ENCODE peak calls at places on chromosome 2, in ten cellular contexts. P is NCI-H1105 treated with DMSO at 0.1 percent for 48 hours; W is neural crest cell; S is HEK293T; V is activated CD4-positive, alpha-beta memory T cell treated with anti-CD3 and anti-CD28 coated beads, Interleukin-2, amount 10 ng/mL, durations not matched to agents 7 days and 5 days; Z is heart left ventricle; T is activated CD8-positive, alpha-beta memory T cell treated with anti-CD3 and anti-CD28 coated beads, Interleukin-2, amount 50 U/mL, for 4 hours; M is posterior cingulate gyrus; O is mucosa of gallbladder; F is left ventricle myocardium inferior. H is an unnamed sample.

GRCh38 chr2:98036349-98037000 is 40.7 kb upstream of the TMEM131 start:
- DNase-seq in P (no peak), Z (peak), S (no peak), V (no peak), O (no peak), F (peak), W (no peak), T (no peak), M (no peak), H (no peak)

GRCh38 chr2:49640630-49641029 is 486.3 kb upstream of the FSHR start:
- DNase-seq in S (no peak), T (no peak), Z (no peak), F (no peak), M (no peak), V (no peak), P (no peak), W (no peak), O (no peak), H (no peak)

GRCh38 chr2:239311132-239312040 is 89.4 kb downstream of the HDAC4 start:
- DNase-seq in V (no peak), P (no peak), T (peak), W (no peak), S (no peak), M (peak), Z (peak), O (peak), F (peak), H (no peak)

GRCh38 chr2:221166283-221166682 is 405.8 kb downstream of the EPHA4 start:
- DNase-seq in Z (no peak), S (no peak), M (no peak), F (no peak), V (no peak), T (no peak), O (no peak), P (no peak), W (no peak), H (no peak)

GRCh38 chr2:216665240-216665639 is 30.1 kb downstream of the IGFBP5 start:
- DNase-seq in S (no peak), W (no peak), P (peak), M (no peak), T (no peak), V (no peak), F (no peak), Z (peak), O (peak), H (no peak)

GRCh38 chr2:216695401-216695821 is at the start of gene IGFBP5:
- DNase-seq in T (no peak), F (peak), O (peak), V (no peak), W (peak), S (peak), M (peak), Z (peak), P (peak), H (peak)

GRCh38 chr2:16055848-16056580 is 115.7 kb downstream of the MYCN start:
- DNase-seq in V (no peak), S (no peak), F (no peak), M (no peak), W (no peak), Z (no peak), T (no peak), O (no peak), P (no peak), H (no peak)

GRCh38 chr2:132439703-132440398 is 23.2 kb downstream of the GPR39 start:
- DNase-seq in P (no peak), M (no peak), W (no peak), F (no peak), O (no peak), Z (no peak), S (no peak), V (no peak), T (no peak), H (no peak)

GRCh38 chr2:56008661-56009411 is 85.3 kb upstream of the EFEMP1 start:
- DNase-seq in T (no peak), M (peak), V (no peak), S (no peak), P (peak), Z (peak), O (peak), W (peak), F (peak), H (peak)

GRCh38 chr2:147916723-147917122 is 71.9 kb downstream of the ACVR2A start:
- DNase-seq in V (no peak), O (no peak), F (no peak), T (no peak), S (no peak), Z (no peak), M (no peak), W (no peak), P (no peak), H (no peak)

GRCh38 chr2:25483584-25484266 is 142.0 kb upstream of the DNMT3A start:
- DNase-seq in S (no peak), O (no peak), F (no peak), V (no peak), T (no peak), Z (no peak), P (no peak), W (no peak), M (no peak), H (no peak)

GRCh38 chr2:60352491-60353405 is 200.7 kb downstream of the BCL11A start:
- DNase-seq in F (no peak), O (no peak), Z (no peak), P (peak), T (no peak), W (no peak), M (no peak), S (no peak), V (no peak), H (no peak)

GRCh38 chr2:17257194-17257909 is 260.9 kb downstream of the RAD51AP2 start:
- DNase-seq in W (no peak), F (no peak), O (no peak), P (no peak), S (no peak), Z (no peak), M (no peak), V (no peak), T (no peak), H (no peak)

GRCh38 chr2:165874445-165875039 is 79.0 kb downstream of the TTC21B start:
- DNase-seq in P (peak), O (peak), T (no peak), V (no peak), F (no peak), W (no peak), Z (no peak), S (peak), M (no peak), H (no peak)

GRCh38 chr2:99984781-99985525 is 157.4 kb downstream of the AFF3 start:
- DNase-seq in V (no peak), Z (no peak), M (no peak), W (no peak), F (no peak), O (no peak), T (no peak), S (no peak), P (no peak), H (no peak)

GRCh38 chr2:134206573-134206972 is 47.3 kb upstream of the MGAT5 start:
- DNase-seq in T (no peak), P (no peak), Z (peak), W (no peak), S (no peak), M (no peak), F (peak), V (no peak), O (no peak), H (no peak)